ENCODE peak calls at places on chromosomes 16 and 17, in four cellular contexts. I is SK-N-SH, E is GM12878, O is HepG2. P is an unnamed sample.

GRCh38 chr16:48409839-48410610 is 24.8 kb upstream of the SIAH1 start:
- DNase-seq in E (no peak), I (no peak), O (peak), P (no peak)

GRCh38 chr17:78925662-78926555 is 722 bp upstream of the TIMP2 start:
- DNase-seq in E (no peak), I (peak), O (peak), P (peak)

GRCh38 chr17:78343099-78343432 is 16.8 kb downstream of the SOCS3 start:
- DNase-seq in I (peak), E (no peak), O (no peak), P (no peak)

GRCh38 chr16:21117567-21117966 is 33.1 kb downstream of the DNAH3 start:
- DNase-seq in E (no peak), I (no peak), O (no peak), P (no peak)

GRCh38 chr17:49898547-49899490 is 51.0 kb upstream of the TAC4 start:
- DNase-seq in O (peak), E (no peak), I (no peak), P (peak)

GRCh38 chr17:50344712-50345380 is 1.1 kb upstream of the XYLT2 start:
- DNase-seq in O (no peak), I (peak), E (no peak), P (no peak)

GRCh38 chr17:41972571-41973411 is 6.2 kb downstream of the CNP start:
- DNase-seq in I (peak), E (no peak), O (no peak), P (no peak)

GRCh38 chr16:57743886-57744645 is 8.5 kb downstream of the KATNB1 start:
- DNase-seq in E (no peak), I (no peak), O (no peak), P (no peak)

GRCh38 chr17:62595484-62595883 is 32.0 kb upstream of the MRC2 start:
- DNase-seq in O (no peak), E (no peak), I (no peak), P (no peak)

GRCh38 chr17:74761419-74761818 is 13.0 kb downstream of the NHERF1 start:
- DNase-seq in I (no peak), O (no peak), E (no peak), P (no peak)

GRCh38 chr17:34579017-34579946 is at the start of gene TMEM132E:
- DNase-seq in E (no peak), I (peak), O (no peak), P (no peak)

GRCh38 chr17:77726549-77726957 is 231.9 kb upstream of the TNRC6C start:
- DNase-seq in I (no peak), O (no peak), E (no peak), P (no peak)

GRCh38 chr17:64048805-64049204 is 28.4 kb upstream of the ICAM2 start:
- DNase-seq in I (no peak), E (no peak), O (no peak), P (no peak)

GRCh38 chr16:15440852-15441251 is 6.5 kb downstream of the BMERB1 start:
- DNase-seq in E (no peak), O (no peak), I (no peak), P (no peak)

GRCh38 chr16:30992381-30992780 is 7.4 kb downstream of the HSD3B7 start:
- DNase-seq in E (no peak), O (no peak), I (no peak), P (no peak)

GRCh38 chr17:74430385-74430705 is 1.5 kb upstream of the GPRC5C start:
- DNase-seq in O (no peak), I (no peak), E (no peak), P (no peak)

GRCh38 chr16:2839650-2840450 is 9.7 kb downstream of the ZG16B start:
- DNase-seq in E (no peak), I (no peak), O (no peak), P (no peak)

GRCh38 chr16:23679274-23679985 is 741 bp downstream of the PLK1 start:
- DNase-seq in I (peak), O (peak), E (no peak), P (peak)

GRCh38 chr16:61261315-61261714 is 774.9 kb downstream of the CDH8 start:
- DNase-seq in I (no peak), E (no peak), O (no peak), P (no peak)

GRCh38 chr16:66752958-66753357 is 1.5 kb upstream of the DYNC1LI2 start:
- DNase-seq in O (no peak), I (no peak), E (no peak), P (no peak)

GRCh38 chr17:78677303-78678219 is 100.4 kb upstream of the DNAH17 start:
- DNase-seq in I (no peak), E (no peak), O (peak), P (no peak)

GRCh38 chr16:86516618-86517003 is 6.3 kb downstream of the FOXF1 start:
- DNase-seq in O (no peak), E (no peak), I (no peak), P (no peak)

GRCh38 chr16:48081656-48082055 is 74.1 kb downstream of the ABCC12 start:
- DNase-seq in O (no peak), E (no peak), I (no peak), P (no peak)

GRCh38 chr16:85392756-85393673 is 220.1 kb upstream of the GSE1 start:
- DNase-seq in I (no peak), O (no peak), E (no peak), P (peak)

GRCh38 chr17:59357929-59358328 is 26.5 kb downstream of the YPEL2 start:
- DNase-seq in O (no peak), E (no peak), I (no peak), P (no peak)

GRCh38 chr17:66146394-66146793 is 45.5 kb downstream of the CEP112 start:
- DNase-seq in O (no peak), I (no peak), E (no peak), P (no peak)

GRCh38 chr17:44014133-44014436 is 678 bp downstream of the TMEM101 start:
- DNase-seq in I (no peak), O (peak), E (no peak), P (no peak)

GRCh38 chr17:44115585-44116415 is 7.6 kb downstream of the HDAC5 start:
- DNase-seq in O (no peak), I (peak), E (no peak), P (peak)

GRCh38 chr17:633133-633532 is 81.5 kb downstream of the VPS53 start:
- DNase-seq in I (no peak), O (no peak), E (no peak), P (no peak)

GRCh38 chr16:58814348-58814801 is 80.3 kb upstream of the GOT2 start:
- DNase-seq in O (peak), I (peak), E (no peak), P (peak)

GRCh38 chr17:77566151-77566550 is 392.4 kb upstream of the TNRC6C start:
- DNase-seq in E (no peak), I (no peak), O (no peak), P (no peak)

GRCh38 chr17:47792457-47792856 is 29.1 kb downstream of the OSBPL7 start:
- DNase-seq in I (no peak), E (no peak), O (no peak), P (no peak)

GRCh38 chr17:47785538-47786123 is 36.0 kb downstream of the OSBPL7 start:
- DNase-seq in E (no peak), I (no peak), O (peak), P (peak)

GRCh38 chr17:47792979-47793378 is 28.6 kb downstream of the OSBPL7 start:
- DNase-seq in E (no peak), I (no peak), O (no peak), P (no peak)

GRCh38 chr17:47791025-47791424 is 30.6 kb downstream of the OSBPL7 start:
- DNase-seq in I (no peak), O (no peak), E (no peak), P (no peak)

GRCh38 chr17:47789611-47790520 is 31.7 kb downstream of the OSBPL7 start:
- DNase-seq in E (no peak), O (no peak), I (peak), P (peak)
- TF ChIP-seq TCF12 in E (no peak), O (no peak), I (no peak), P (no peak)

DNA sequence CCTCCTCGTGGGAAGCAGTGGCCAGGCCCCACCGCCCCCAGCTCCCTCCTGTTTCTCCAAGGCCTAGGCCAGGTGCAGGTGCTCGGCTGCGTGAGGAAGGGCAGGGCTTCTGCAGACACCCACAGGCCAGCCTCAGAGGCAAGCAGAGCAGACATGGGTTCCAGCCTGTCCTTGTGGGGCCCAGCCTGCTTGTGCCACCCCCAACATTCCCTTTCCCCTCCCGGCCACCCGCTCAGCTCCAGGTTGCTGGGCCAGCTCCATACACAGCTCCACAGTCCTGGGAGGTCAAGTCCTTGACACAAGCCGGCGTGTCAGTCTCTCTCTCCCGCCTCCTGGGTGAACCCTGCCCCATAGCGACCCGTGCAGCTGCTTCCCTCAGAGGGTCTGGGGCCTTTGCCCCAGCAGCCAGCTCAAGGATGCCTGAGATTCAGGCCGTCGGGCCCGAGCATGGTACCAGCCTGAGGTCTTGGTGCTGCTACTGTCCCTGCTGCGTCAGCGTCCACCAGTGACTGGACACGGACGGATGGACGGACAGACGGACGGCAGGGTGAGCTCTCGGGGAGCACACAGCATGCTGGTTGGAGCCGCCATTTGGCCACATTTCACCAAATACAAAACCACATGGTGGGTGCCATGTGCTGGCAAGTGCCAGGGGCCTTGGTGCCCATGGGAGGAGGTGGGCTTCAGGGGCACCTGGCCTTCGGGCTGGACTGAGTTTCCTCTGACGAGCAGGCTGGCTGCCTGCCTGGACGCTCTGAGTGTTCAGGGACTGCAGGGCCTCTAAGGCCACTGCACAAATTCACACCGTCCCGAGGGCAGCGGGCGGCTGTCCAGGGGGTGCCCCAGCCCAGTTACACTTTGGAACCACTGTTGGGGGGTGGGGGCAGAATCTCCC is 8.0 kb downstream of the SECTM1 start:
- DNase-seq in O (no peak), I (no peak), E (no peak), P (no peak)
- TF ChIP-seq TCF12 in O (peak), I (no peak), E (no peak), P (no peak)

DNA sequence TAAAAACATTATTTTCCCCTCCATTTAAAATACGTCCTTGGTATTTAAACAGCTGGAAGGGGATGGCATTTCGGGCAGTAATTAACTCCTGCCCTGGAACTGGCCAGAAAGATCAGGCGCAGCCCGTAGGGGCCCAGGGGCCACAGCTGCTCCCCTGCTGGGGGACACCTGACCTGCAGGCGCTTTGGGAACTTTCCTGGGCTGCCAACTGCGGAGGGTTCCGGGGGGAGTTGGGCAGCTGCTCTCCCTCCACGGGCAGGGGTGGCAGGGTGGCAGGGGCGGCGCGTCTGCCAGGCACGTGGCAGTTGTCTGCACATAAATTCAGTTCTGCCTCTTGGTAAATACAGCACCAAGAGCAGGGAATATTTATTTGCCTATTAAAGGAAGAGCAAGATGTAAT is 30.1 kb upstream of the CHMP6 start:
- DNase-seq in E (no peak), I (no peak), O (no peak), P (no peak)
- TF ChIP-seq TCF12 in E (no peak), I (no peak), O (no peak), P (no peak)

GRCh38 chr17:48561894-48562810 is 16.0 kb downstream of the HOXB4 start:
- DNase-seq in E (peak), O (no peak), I (no peak), P (no peak)
- TF ChIP-seq TCF12 in E (no peak), O (no peak), I (no peak), P (no peak)

DNA sequence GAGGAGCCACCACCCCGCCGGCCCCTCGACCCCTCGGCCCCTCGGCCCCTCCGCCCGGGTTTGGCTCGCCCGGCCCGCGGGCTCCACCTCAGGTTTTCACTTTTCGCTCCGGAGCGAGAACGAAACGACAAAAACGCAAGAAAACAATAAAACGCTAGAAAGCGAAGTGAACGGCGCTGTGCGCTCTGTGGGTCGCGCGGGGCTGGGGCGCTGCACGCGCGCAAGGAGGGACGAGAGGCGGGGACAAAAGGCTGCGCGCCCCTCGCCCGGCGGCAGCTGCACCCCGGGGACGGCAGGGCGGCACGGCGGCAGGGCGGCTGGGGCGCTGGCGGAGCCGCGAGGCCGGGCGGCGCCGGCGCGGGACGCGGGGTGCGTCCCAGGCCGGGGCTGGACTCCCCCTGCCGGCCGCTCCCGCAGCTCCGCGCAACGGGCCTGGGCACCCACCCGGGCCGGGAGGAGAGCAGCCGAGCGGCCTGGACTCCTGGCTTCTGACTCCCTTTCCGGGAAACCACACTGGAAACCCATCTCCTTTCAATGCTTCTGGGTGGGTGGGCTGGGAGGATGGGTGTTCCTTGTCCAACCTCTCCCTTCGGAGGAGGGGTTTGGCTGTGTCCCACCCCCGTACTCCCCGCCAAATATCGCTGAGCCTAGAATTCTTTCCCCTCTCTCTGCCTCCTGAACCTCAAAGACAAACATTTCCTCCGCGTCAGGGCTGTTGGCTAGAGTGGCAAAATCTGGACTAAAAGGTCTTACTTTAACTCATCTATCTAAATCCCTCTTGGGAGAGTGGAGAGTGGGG is 9.9 kb downstream of the TBX2 start:
- DNase-seq in E (no peak), O (no peak), I (peak), P (peak)
- TF ChIP-seq TCF12 in E (no peak), O (no peak), I (no peak), P (no peak)

DNA sequence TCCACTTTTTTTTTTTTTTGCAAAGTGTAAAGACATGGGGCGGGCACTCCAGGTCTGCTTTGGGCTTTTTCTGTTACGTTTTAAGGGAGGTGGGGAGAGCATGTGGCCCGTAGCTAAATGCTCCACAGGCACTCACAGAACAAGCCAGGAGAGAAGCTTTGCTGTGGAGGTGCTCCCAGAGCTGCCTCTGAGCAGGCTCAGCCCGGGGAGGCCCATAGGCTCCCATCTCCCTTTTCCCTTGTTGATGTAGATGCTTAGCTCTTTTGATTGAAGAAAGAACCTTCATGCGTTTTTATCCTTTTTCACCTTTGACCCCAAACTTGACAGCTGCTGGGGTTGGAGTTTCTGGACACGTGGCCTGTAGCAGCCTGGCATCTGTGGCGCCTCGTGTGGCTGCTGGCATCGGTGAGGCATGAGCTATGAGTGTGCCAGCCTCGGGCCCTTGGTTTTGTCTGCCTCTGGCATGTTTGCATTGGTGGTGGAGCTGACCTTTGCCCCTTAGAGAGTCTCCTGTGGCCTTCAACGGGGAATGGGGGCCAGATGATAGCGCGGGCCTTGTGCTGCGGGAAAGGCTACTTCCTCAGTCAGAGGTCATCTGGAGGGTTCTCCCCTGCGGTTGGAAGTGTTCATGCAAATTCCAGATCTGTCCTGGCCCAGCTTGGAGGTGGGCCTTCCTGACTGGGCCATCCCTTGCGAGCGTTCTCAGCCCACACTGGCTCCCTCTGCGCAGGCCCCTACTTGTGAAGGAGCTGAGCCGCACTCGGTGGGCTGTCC is 20.0 kb upstream of the IL17C start:
- DNase-seq in I (no peak), O (peak), E (no peak), P (no peak)
- TF ChIP-seq TCF12 in I (no peak), O (no peak), E (no peak), P (no peak)

DNA sequence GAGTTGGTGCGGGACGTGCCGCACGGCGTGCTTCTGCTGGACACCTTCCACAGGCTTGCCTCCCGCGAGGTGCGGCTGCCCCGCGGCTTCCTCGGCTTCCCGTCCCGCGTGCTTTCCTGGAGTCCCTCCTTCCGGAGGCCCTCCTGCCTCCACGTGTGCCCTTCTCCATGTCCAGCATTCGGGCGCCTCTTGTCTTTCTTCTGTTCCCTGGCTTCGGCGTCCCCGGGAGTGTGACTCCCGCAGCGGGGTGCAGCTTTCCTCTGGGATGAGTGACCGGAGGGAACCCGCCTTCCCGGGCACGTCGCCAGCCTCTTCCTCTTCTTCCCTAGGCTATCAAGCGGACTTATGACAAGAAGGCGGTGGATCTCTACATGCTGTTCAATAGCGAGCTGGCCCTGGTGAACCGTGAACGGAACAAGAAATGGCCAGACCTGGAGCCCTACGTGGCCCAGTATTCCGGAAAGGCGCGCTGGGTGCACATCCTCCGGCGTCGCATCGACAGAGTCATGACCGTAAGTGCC is 23.0 kb downstream of the DNAH2 start:
- DNase-seq in E (no peak), O (no peak), I (no peak), P (no peak)
- TF ChIP-seq TCF12 in E (no peak), O (no peak), I (no peak), P (no peak)

GRCh38 chr16:46947900-46948547 is 25.4 kb downstream of the DNAJA2 start:
- DNase-seq in E (peak), I (peak), O (peak), P (no peak)
- TF ChIP-seq TCF12 in E (no peak), I (no peak), O (no peak), P (no peak)

GRCh38 chr17:2822358-2822757 is 26.1 kb downstream of the RAP1GAP2 start:
- DNase-seq in I (no peak), O (no peak), E (no peak), P (no peak)
- TF ChIP-seq TCF12 in I (no peak), O (no peak), E (no peak), P (no peak)

GRCh38 chr17:76240461-76241204 is at the start of gene RNF157:
- DNase-seq in I (peak), O (peak), E (no peak), P (no peak)
- TF ChIP-seq TCF12 in I (no peak), O (no peak), E (no peak), P (no peak)